ENCODE peak calls at places on chromosome 22, in four cellular contexts. P, I, X and B are unnamed samples.

GRCh38 chr22:37345863-37346514 is 63.7 kb downstream of the CYTH4 start:
- DNase-seq in P (no peak), I (peak), X (no peak), B (no peak)

GRCh38 chr22:33544707-33545106 is 375.6 kb downstream of the LARGE1 start:
- DNase-seq in P (no peak), I (peak), X (no peak), B (no peak)

GRCh38 chr22:35230839-35231584 is 26.3 kb upstream of the HMGXB4 start:
- DNase-seq in P (no peak), I (no peak), X (peak), B (no peak)

GRCh38 chr22:39622881-39623367 is 52.4 kb downstream of the CACNA1I start:
- DNase-seq in P (peak), I (peak), X (peak), B (peak)

GRCh38 chr22:47629273-47629711 is 866.8 kb downstream of the TBC1D22A start:
- DNase-seq in P (no peak), I (no peak), X (no peak), B (no peak)

GRCh38 chr22:47587861-47588582 is 825.6 kb downstream of the TBC1D22A start:
- DNase-seq in P (no peak), I (no peak), X (no peak), B (no peak)

GRCh38 chr22:22133910-22134309 is 110.7 kb upstream of the VPREB1 start:
- DNase-seq in P (no peak), I (no peak), X (no peak), B (no peak)

GRCh38 chr22:25482091-25482760 is 82.2 kb upstream of the GRK3 start:
- DNase-seq in P (no peak), I (no peak), X (no peak), B (no peak)

GRCh38 chr22:44182591-44183588 is 2.2 kb downstream of the PARVG start:
- DNase-seq in P (peak), I (no peak), X (no peak), B (peak)

GRCh38 chr22:44702479-44703219 is 645 bp downstream of the PRR5 start:
- DNase-seq in P (peak), I (peak), X (no peak), B (no peak)

GRCh38 chr22:23549198-23549595 is 30.9 kb downstream of the IGLL1 start:
- DNase-seq in P (no peak), I (no peak), X (no peak), B (no peak)

GRCh38 chr22:35154937-35155387 is 89.0 kb downstream of the ISX start:
- DNase-seq in P (no peak), I (peak), X (peak), B (no peak)

GRCh38 chr22:49617264-49617663 is 210.4 kb downstream of the BRD1 start:
- DNase-seq in P (no peak), I (no peak), X (no peak), B (no peak)

GRCh38 chr22:49619301-49619700 is 208.4 kb downstream of the BRD1 start:
- DNase-seq in P (no peak), I (no peak), X (no peak), B (no peak)

GRCh38 chr22:49620003-49620556 is 207.6 kb downstream of the BRD1 start:
- DNase-seq in P (peak), I (no peak), X (no peak), B (no peak)

GRCh38 chr22:49617866-49618688 is 209.6 kb downstream of the BRD1 start:
- DNase-seq in P (peak), I (no peak), X (no peak), B (no peak)

GRCh38 chr22:49618689-49618953 is 209.1 kb downstream of the BRD1 start:
- DNase-seq in P (peak), I (no peak), X (no peak), B (no peak)
- H3K4me3 ChIP-seq in P (no peak), I (no peak), X (no peak), B (no peak)

GRCh38 chr22:41561788-41562187 is 978 bp downstream of the CSDC2 start:
- DNase-seq in P (no peak), I (no peak), X (no peak), B (no peak)
- H3K4me3 ChIP-seq in P (no peak), I (peak), X (no peak), B (no peak)

GRCh38 chr22:45971389-45972028 is 5.5 kb downstream of the WNT7B start:
- DNase-seq in P (no peak), I (no peak), X (no peak), B (no peak)
- H3K4me3 ChIP-seq in P (no peak), I (peak), X (no peak), B (no peak)

GRCh38 chr22:30354644-30355043 is 2.0 kb downstream of the SF3A1 start:
- DNase-seq in P (no peak), I (no peak), X (no peak), B (no peak)

GRCh38 chr22:30356392-30357230 is at the start of the genes CCDC157 and SF3A1:
- DNase-seq in P (peak), I (peak), X (peak), B (peak)

GRCh38 chr22:30361916-30362631 is 5.3 kb downstream of the CCDC157 start:
- DNase-seq in P (no peak), I (no peak), X (no peak), B (peak)

GRCh38 chr22:30362632-30363281 is 6.0 kb downstream of the CCDC157 start:
- DNase-seq in P (no peak), I (no peak), X (no peak), B (no peak)

DNA sequence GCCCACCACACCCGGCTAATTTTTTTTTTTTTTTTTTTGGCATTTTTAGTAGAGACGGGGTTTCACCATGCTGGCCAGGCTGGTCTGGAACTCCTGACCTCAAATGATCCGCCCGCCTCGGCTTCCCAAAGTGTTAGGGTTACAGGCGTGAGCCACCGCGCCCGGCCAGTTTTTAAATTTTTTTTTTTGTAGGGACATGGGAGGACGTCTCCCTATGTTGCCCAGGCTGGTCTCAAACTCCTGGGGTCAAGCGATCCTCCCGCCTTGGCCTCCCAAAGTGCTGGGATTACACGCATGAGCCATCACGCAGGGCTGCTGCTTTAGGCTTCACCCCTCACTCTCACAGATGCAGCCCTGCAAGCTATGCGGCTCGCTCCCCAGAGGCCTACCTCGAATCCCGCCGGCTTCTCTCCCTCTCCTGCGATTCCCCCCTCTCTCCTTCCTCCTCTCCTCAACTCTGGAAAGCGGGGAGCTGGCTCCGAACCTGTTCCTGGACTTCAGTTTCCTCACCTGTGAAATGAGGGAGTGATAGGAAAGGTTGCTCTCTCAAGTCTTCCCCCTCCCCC is 926 bp downstream of the CCDC157 start:
- DNase-seq in P (no peak), I (no peak), X (no peak), B (no peak)
- H3K4me3 ChIP-seq in P (no peak), I (peak), X (peak), B (no peak)

DNA sequence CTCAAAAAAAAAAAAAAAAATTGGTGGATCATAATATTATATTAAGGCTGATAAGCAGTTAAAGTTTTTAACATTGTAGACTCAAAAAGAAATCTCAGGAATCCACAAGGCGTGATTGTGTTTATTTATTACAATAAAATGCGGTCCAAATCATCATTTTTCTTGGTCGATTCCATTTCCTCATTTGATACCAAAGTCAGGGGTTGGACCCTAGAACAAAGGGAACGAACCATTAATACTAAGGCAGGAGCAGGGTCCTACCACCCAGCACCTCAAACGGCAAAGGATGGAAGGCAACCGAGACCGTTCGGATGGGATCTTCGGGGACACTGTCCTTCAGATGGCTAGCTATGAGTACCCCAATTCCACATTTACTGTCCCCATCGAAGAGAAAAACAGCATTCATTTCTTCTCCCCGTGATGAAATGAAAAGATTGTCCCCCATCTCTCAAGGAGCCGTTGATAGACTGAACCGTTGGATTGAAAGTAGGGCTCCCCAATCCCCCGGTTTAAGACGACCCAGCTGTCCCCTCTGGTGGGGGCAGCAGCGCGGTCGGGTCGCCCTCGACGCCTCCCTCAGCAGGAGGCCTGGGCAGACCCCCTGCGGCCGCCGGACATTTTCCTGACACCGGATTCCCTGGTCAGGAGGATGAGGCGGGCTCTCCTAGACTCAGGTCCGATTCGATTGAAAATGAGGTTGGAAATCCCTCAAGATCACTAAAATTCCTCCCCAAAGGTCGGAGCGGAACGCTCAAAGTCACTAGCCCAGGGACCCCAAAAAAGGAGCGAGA is 607 bp downstream of the DMC1 start:
- DNase-seq in P (no peak), I (no peak), X (no peak), B (peak)
- H3K4me3 ChIP-seq in P (peak), I (peak), X (peak), B (peak)